ENCODE peak calls at places on chromosomes 2 and 18, in six cellular contexts. One of them, this sample, is unnamed.
A peak's percentile ranks its signal among the peaks of the same experiment; 100 is the strongest.

GRCh38 chr2:172849519-172850217 is 114.0 kb downstream of the RAPGEF4 start:
- DNase-seq in OCI-LY7: no peak
- DNase-seq in astrocyte of the cerebellum: no peak
- DNase-seq in sigmoid colon: no peak
- DNase-seq in psoas muscle: no peak
- DNase-seq in fibroblast of mammary gland: no peak
- DNase-seq in this sample: no peak

GRCh38 chr18:48208432-48208948 is 200.7 kb downstream of the ZBTB7C start:
- DNase-seq in OCI-LY7: no peak
- DNase-seq in fibroblast of mammary gland: no peak
- DNase-seq in astrocyte of the cerebellum: no peak
- DNase-seq in psoas muscle: no peak
- DNase-seq in sigmoid colon: no peak
- DNase-seq in this sample: no peak

GRCh38 chr2:119823734-119824334 is 64.1 kb downstream of the PTPN4 start:
- DNase-seq in OCI-LY7: peak; percentile 48
- DNase-seq in astrocyte of the cerebellum: peak; percentile 24
- DNase-seq in sigmoid colon: no peak
- DNase-seq in psoas muscle: no peak
- DNase-seq in fibroblast of mammary gland: peak; percentile 60
- DNase-seq in this sample: no peak

GRCh38 chr2:160463245-160463644 is 30.4 kb downstream of the RBMS1 start:
- DNase-seq in OCI-LY7: no peak
- DNase-seq in fibroblast of mammary gland: no peak
- DNase-seq in astrocyte of the cerebellum: no peak
- DNase-seq in sigmoid colon: no peak
- DNase-seq in psoas muscle: no peak
- DNase-seq in this sample: no peak

GRCh38 chr2:222423632-222424280 is 587 bp upstream of the SGPP2 start:
- DNase-seq in psoas muscle: no peak
- DNase-seq in sigmoid colon: no peak
- DNase-seq in astrocyte of the cerebellum: no peak
- DNase-seq in OCI-LY7: no peak
- DNase-seq in fibroblast of mammary gland: no peak
- DNase-seq in this sample: no peak

GRCh38 chr2:16755377-16755776 is 89.7 kb upstream of the CYRIA start:
- DNase-seq in sigmoid colon: peak; percentile 67
- DNase-seq in OCI-LY7: no peak
- DNase-seq in psoas muscle: peak; percentile 33
- DNase-seq in fibroblast of mammary gland: no peak
- DNase-seq in astrocyte of the cerebellum: no peak
- DNase-seq in this sample: no peak

GRCh38 chr18:68735498-68736343 is 20.8 kb upstream of the TMX3 start:
- DNase-seq in sigmoid colon: no peak
- DNase-seq in fibroblast of mammary gland: peak; percentile 76
- DNase-seq in psoas muscle: no peak
- DNase-seq in OCI-LY7: peak; percentile 14
- DNase-seq in astrocyte of the cerebellum: peak; percentile 54
- DNase-seq in this sample: peak; percentile 29

GRCh38 chr2:201990069-201990468 is 43.6 kb upstream of the FZD7 start:
- DNase-seq in sigmoid colon: peak; percentile 24
- DNase-seq in OCI-LY7: no peak
- DNase-seq in fibroblast of mammary gland: no peak
- DNase-seq in astrocyte of the cerebellum: no peak
- DNase-seq in psoas muscle: no peak
- DNase-seq in this sample: no peak

GRCh38 chr2:161533218-161533617 is 91.0 kb upstream of the SLC4A10 start:
- DNase-seq in sigmoid colon: no peak
- DNase-seq in fibroblast of mammary gland: no peak
- DNase-seq in psoas muscle: no peak
- DNase-seq in astrocyte of the cerebellum: no peak
- DNase-seq in OCI-LY7: no peak
- DNase-seq in this sample: no peak

GRCh38 chr2:36708119-36708741 is 11.7 kb downstream of the VIT start:
- DNase-seq in astrocyte of the cerebellum: no peak
- DNase-seq in fibroblast of mammary gland: peak; percentile 87
- DNase-seq in OCI-LY7: no peak
- DNase-seq in psoas muscle: no peak
- DNase-seq in sigmoid colon: no peak
- DNase-seq in this sample: peak; percentile 61

GRCh38 chr18:44518666-44519065 is 162.0 kb upstream of the SETBP1 start:
- DNase-seq in fibroblast of mammary gland: peak; percentile 28
- DNase-seq in OCI-LY7: no peak
- DNase-seq in psoas muscle: no peak
- DNase-seq in astrocyte of the cerebellum: peak; percentile 12
- DNase-seq in sigmoid colon: no peak
- DNase-seq in this sample: peak; percentile 43

GRCh38 chr2:10163498-10164486 is 41.3 kb downstream of the RRM2 start:
- DNase-seq in OCI-LY7: no peak
- DNase-seq in sigmoid colon: no peak
- DNase-seq in psoas muscle: no peak
- DNase-seq in astrocyte of the cerebellum: no peak
- DNase-seq in fibroblast of mammary gland: no peak
- DNase-seq in this sample: no peak

GRCh38 chr18:29309352-29309751 is 1132.4 kb upstream of the CDH2 start:
- DNase-seq in OCI-LY7: no peak
- DNase-seq in astrocyte of the cerebellum: no peak
- DNase-seq in sigmoid colon: no peak
- DNase-seq in fibroblast of mammary gland: no peak
- DNase-seq in psoas muscle: no peak
- DNase-seq in this sample: no peak

GRCh38 chr2:49050265-49050664 is 104.0 kb downstream of the FSHR start:
- DNase-seq in astrocyte of the cerebellum: no peak
- DNase-seq in fibroblast of mammary gland: no peak
- DNase-seq in sigmoid colon: no peak
- DNase-seq in OCI-LY7: no peak
- DNase-seq in psoas muscle: no peak
- DNase-seq in this sample: no peak

GRCh38 chr2:150484006-150484405 is 3.5 kb downstream of the RND3 start:
- DNase-seq in OCI-LY7: no peak
- DNase-seq in astrocyte of the cerebellum: no peak
- DNase-seq in sigmoid colon: no peak
- DNase-seq in psoas muscle: no peak
- DNase-seq in fibroblast of mammary gland: no peak
- DNase-seq in this sample: no peak

GRCh38 chr2:69561041-69561550 is 82.4 kb downstream of the AAK1 start:
- DNase-seq in OCI-LY7: no peak
- DNase-seq in psoas muscle: no peak
- DNase-seq in astrocyte of the cerebellum: no peak
- DNase-seq in sigmoid colon: no peak
- DNase-seq in fibroblast of mammary gland: no peak
- DNase-seq in this sample: no peak

GRCh38 chr2:12440731-12441130 is 276.0 kb upstream of the TRIB2 start:
- DNase-seq in fibroblast of mammary gland: no peak
- DNase-seq in psoas muscle: no peak
- DNase-seq in OCI-LY7: no peak
- DNase-seq in astrocyte of the cerebellum: no peak
- DNase-seq in sigmoid colon: no peak
- DNase-seq in this sample: no peak

GRCh38 chr2:239790721-239791120 is 234.4 kb downstream of the NDUFA10 start:
- DNase-seq in sigmoid colon: no peak
- DNase-seq in OCI-LY7: no peak
- DNase-seq in fibroblast of mammary gland: no peak
- DNase-seq in astrocyte of the cerebellum: no peak
- DNase-seq in psoas muscle: no peak
- DNase-seq in this sample: no peak

GRCh38 chr2:24111407-24111861 is 11.7 kb downstream of the PFN4 start:
- DNase-seq in psoas muscle: no peak
- DNase-seq in astrocyte of the cerebellum: no peak
- DNase-seq in sigmoid colon: no peak
- DNase-seq in OCI-LY7: no peak
- DNase-seq in fibroblast of mammary gland: peak; percentile 19
- DNase-seq in this sample: peak; percentile 45

GRCh38 chr2:29628078-29628765 is 293.2 kb downstream of the ALK start:
- DNase-seq in astrocyte of the cerebellum: no peak
- DNase-seq in OCI-LY7: no peak
- DNase-seq in sigmoid colon: no peak
- DNase-seq in fibroblast of mammary gland: peak; percentile 37
- DNase-seq in psoas muscle: no peak
- DNase-seq in this sample: peak; percentile 13

GRCh38 chr2:63218800-63219511 is 168.3 kb downstream of the OTX1 start:
- DNase-seq in sigmoid colon: no peak
- DNase-seq in OCI-LY7: peak; percentile 30
- DNase-seq in psoas muscle: no peak
- DNase-seq in fibroblast of mammary gland: no peak
- DNase-seq in astrocyte of the cerebellum: no peak
- DNase-seq in this sample: no peak

GRCh38 chr2:45748239-45748638 is 96.8 kb downstream of the PRKCE start:
- DNase-seq in psoas muscle: peak; percentile 58
- DNase-seq in astrocyte of the cerebellum: no peak
- DNase-seq in sigmoid colon: no peak
- DNase-seq in fibroblast of mammary gland: peak; percentile 99
- DNase-seq in OCI-LY7: no peak
- DNase-seq in this sample: peak; percentile 89

GRCh38 chr2:239700946-239701345 is 300.1 kb upstream of the HDAC4 start:
- DNase-seq in sigmoid colon: no peak
- DNase-seq in OCI-LY7: no peak
- DNase-seq in astrocyte of the cerebellum: no peak
- DNase-seq in fibroblast of mammary gland: no peak
- DNase-seq in psoas muscle: no peak
- DNase-seq in this sample: no peak

GRCh38 chr2:127388423-127389164 is 819 bp upstream of the MAP3K2 start:
- DNase-seq in sigmoid colon: no peak
- DNase-seq in astrocyte of the cerebellum: no peak
- DNase-seq in psoas muscle: no peak
- DNase-seq in fibroblast of mammary gland: peak; percentile 56
- DNase-seq in OCI-LY7: peak; percentile 46
- DNase-seq in this sample: no peak

GRCh38 chr2:195094330-195094729 is 562.7 kb upstream of the SLC39A10 start:
- DNase-seq in fibroblast of mammary gland: no peak
- DNase-seq in OCI-LY7: no peak
- DNase-seq in astrocyte of the cerebellum: peak; percentile 5
- DNase-seq in psoas muscle: no peak
- DNase-seq in sigmoid colon: no peak
- DNase-seq in this sample: no peak

DNA sequence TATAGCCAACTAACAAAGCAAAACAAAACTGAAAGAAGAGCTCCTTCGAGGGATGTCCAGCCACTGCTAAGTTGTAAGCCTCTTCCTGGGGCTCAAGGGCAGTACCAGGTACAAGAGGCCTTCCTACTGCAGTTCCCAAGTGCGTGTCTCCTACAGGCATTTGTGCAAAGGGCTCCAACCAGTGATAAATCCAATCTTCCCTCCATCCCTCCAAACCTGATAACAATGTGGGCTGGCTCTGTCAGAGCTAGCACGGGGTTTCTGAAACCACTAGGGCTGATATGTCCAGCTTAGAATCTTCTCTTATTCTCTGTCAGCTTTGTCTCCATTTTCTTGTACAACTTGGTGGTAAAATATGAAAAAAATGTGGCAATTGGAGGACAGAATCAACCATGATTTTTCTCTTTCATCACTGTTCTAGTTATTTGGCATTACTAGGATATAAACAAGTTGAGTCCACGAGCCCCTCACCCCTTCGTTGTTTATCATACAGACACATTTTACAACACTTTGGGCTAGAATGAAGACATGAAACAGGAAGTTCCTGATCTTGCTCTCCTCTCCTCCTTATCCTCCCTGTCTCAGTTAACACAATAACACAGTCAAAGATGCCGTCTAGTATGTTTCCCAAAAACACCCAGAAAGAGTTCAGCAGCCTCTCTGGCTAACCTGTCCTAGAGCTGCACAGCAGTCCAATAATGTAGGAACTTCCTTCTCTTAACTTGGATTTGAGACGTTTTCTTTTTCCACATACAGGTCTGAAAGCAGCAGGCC is 35.4 kb upstream of the WIPF1 start:
- DNase-seq in OCI-LY7: peak; percentile 40
- DNase-seq in astrocyte of the cerebellum: no peak
- DNase-seq in sigmoid colon: no peak
- DNase-seq in psoas muscle: no peak
- DNase-seq in fibroblast of mammary gland: peak; percentile 31
- DNase-seq in this sample: no peak
- H3K4me3 ChIP-seq in OCI-LY7: peak overlapping the region; percentile 73
- H3K4me3 ChIP-seq in astrocyte of the cerebellum: no peak overlapping the region
- H3K4me3 ChIP-seq in sigmoid colon: peak overlapping the region; percentile 26
- H3K4me3 ChIP-seq in psoas muscle: peak overlapping the region; percentile 42
- H3K4me3 ChIP-seq in fibroblast of mammary gland: no peak overlapping the region
- H3K4me3 ChIP-seq in this sample: no peak overlapping the region

GRCh38 chr2:74841663-74842062 is 7.7 kb downstream of the HK2 start:
- DNase-seq in fibroblast of mammary gland: no peak
- DNase-seq in psoas muscle: no peak
- DNase-seq in sigmoid colon: no peak
- DNase-seq in astrocyte of the cerebellum: no peak
- DNase-seq in OCI-LY7: no peak
- DNase-seq in this sample: no peak

GRCh38 chr2:74833418-74834233 is at the start of gene HK2:
- DNase-seq in astrocyte of the cerebellum: no peak
- DNase-seq in psoas muscle: peak; percentile 86
- DNase-seq in sigmoid colon: peak; percentile 83
- DNase-seq in fibroblast of mammary gland: peak; percentile 78
- DNase-seq in OCI-LY7: peak; percentile 96
- DNase-seq in this sample: peak; percentile 81

GRCh38 chr2:74835831-74836674 is 2.1 kb downstream of the HK2 start:
- DNase-seq in OCI-LY7: peak; percentile 80
- DNase-seq in fibroblast of mammary gland: peak; percentile 58
- DNase-seq in astrocyte of the cerebellum: no peak
- DNase-seq in sigmoid colon: no peak
- DNase-seq in psoas muscle: no peak
- DNase-seq in this sample: no peak

GRCh38 chr2:74834806-74835755 is 1.2 kb downstream of the HK2 start:
- DNase-seq in sigmoid colon: no peak
- DNase-seq in OCI-LY7: peak; percentile 82
- DNase-seq in astrocyte of the cerebellum: no peak
- DNase-seq in fibroblast of mammary gland: peak; percentile 48
- DNase-seq in psoas muscle: peak; percentile 42
- DNase-seq in this sample: no peak

GRCh38 chr2:74836675-74837401 is 2.9 kb downstream of the HK2 start:
- DNase-seq in astrocyte of the cerebellum: no peak
- DNase-seq in psoas muscle: no peak
- DNase-seq in sigmoid colon: no peak
- DNase-seq in fibroblast of mammary gland: no peak
- DNase-seq in OCI-LY7: no peak
- DNase-seq in this sample: no peak
- H3K4me3 ChIP-seq in astrocyte of the cerebellum: no peak overlapping the region
- H3K4me3 ChIP-seq in psoas muscle: peak overlapping the region; percentile 75
- H3K4me3 ChIP-seq in sigmoid colon: no peak overlapping the region
- H3K4me3 ChIP-seq in fibroblast of mammary gland: no peak overlapping the region
- H3K4me3 ChIP-seq in OCI-LY7: peak overlapping the region; percentile 85
- H3K4me3 ChIP-seq in this sample: peak overlapping the region; percentile 93

DNA sequence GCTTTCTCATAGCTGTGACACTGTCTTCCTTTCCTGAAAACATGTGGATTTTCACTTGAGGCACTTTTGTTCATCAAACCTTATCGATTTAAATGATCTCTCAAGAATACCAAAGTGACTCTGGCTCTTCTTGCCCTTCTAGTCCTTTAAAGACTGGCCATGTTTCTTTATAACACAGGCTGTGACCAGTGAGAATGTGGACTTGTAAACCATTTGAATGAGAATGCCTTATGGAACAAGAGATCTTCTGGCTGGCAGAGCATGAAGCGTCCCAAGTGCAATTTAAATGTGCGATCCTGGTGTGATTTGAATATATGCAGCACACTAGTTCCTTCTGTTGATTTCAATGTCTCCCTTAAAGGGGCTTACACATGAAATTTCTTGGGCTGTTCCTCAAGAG is 262.3 kb upstream of the CCDC68 start:
- DNase-seq in fibroblast of mammary gland: no peak
- DNase-seq in psoas muscle: no peak
- DNase-seq in OCI-LY7: no peak
- DNase-seq in sigmoid colon: no peak
- DNase-seq in astrocyte of the cerebellum: no peak
- DNase-seq in this sample: no peak
- H3K4me3 ChIP-seq in fibroblast of mammary gland: no peak overlapping the region
- H3K4me3 ChIP-seq in psoas muscle: no peak overlapping the region
- H3K4me3 ChIP-seq in OCI-LY7: no peak overlapping the region
- H3K4me3 ChIP-seq in sigmoid colon: no peak overlapping the region
- H3K4me3 ChIP-seq in astrocyte of the cerebellum: no peak overlapping the region
- H3K4me3 ChIP-seq in this sample: no peak overlapping the region

GRCh38 chr2:73640946-73641766 is 1.1 kb downstream of the NAT8 start:
- DNase-seq in fibroblast of mammary gland: no peak
- DNase-seq in sigmoid colon: no peak
- DNase-seq in astrocyte of the cerebellum: no peak
- DNase-seq in OCI-LY7: no peak
- DNase-seq in psoas muscle: no peak
- DNase-seq in this sample: no peak
- H3K4me3 ChIP-seq in fibroblast of mammary gland: no peak overlapping the region
- H3K4me3 ChIP-seq in sigmoid colon: no peak overlapping the region
- H3K4me3 ChIP-seq in astrocyte of the cerebellum: no peak overlapping the region
- H3K4me3 ChIP-seq in OCI-LY7: no peak overlapping the region
- H3K4me3 ChIP-seq in psoas muscle: no peak overlapping the region
- H3K4me3 ChIP-seq in this sample: no peak overlapping the region